ENCODE peak calls at places on chromosomes 11 and 22, in seven cellular contexts. D is mesendoderm; Z is NCI-H1105; E is skeletal muscle cell; I is bronchial epithelial cell; Y is heart left ventricle; A is activated CD4-positive, alpha-beta T cell treated with anti-CD3 and anti-CD28 coated beads for 24 hours. K is an unnamed sample.

GRCh38 chr11:107259826-107260225 is 197.8 kb downstream of the CWF19L2 start:
- DNase-seq in D (no peak), Z (no peak), E (no peak), I (no peak), Y (no peak), A (no peak), K (no peak)

GRCh38 chr22:49930128-49930527 is 11.7 kb downstream of the CRELD2 start:
- DNase-seq in D (no peak), Z (no peak), E (no peak), I (no peak), Y (no peak), A (no peak), K (no peak)

GRCh38 chr11:30917859-30918478 is 331.8 kb upstream of the MPPED2 start:
- DNase-seq in D (peak; percentile 63), Z (peak; percentile 52), E (no peak), I (peak; percentile 38), Y (no peak), A (no peak), K (no peak)

GRCh38 chr11:8913961-8914660 is 3.1 kb downstream of the AKIP1 start:
- DNase-seq in D (peak; percentile 73), Z (peak; percentile 61), E (no peak), I (peak; percentile 28), Y (no peak), A (no peak), K (peak; percentile 20)

GRCh38 chr22:23315341-23315917 is 135.1 kb downstream of the BCR start:
- DNase-seq in D (peak; percentile 58), Z (peak; percentile 27), E (peak; percentile 24), I (peak; percentile 28), Y (peak; percentile 82), A (peak; percentile 40), K (peak; percentile 30)

GRCh38 chr22:31044262-31044861 is 36.8 kb upstream of the SMTN start:
- DNase-seq in D (no peak), Z (no peak), E (no peak), I (no peak), Y (peak; percentile 85), A (no peak), K (no peak)

GRCh38 chr11:2777871-2778629 is 78.3 kb upstream of the KCNQ1OT1 start:
- DNase-seq in D (no peak), Z (peak; percentile 85), E (no peak), I (no peak), Y (peak; percentile 57), A (no peak), K (peak; percentile 6)

GRCh38 chr11:9765320-9766101 is 101.6 kb downstream of the SWAP70 start:
- DNase-seq in D (peak; percentile 97), Z (no peak), E (peak; percentile 99), I (no peak), Y (peak; percentile 82), A (no peak), K (no peak)

GRCh38 chr22:19179472-19180048 is 1.0 kb upstream of the SLC25A1 start:
- DNase-seq in D (peak; percentile 90), Z (peak; percentile 37), E (peak; percentile 60), I (peak; percentile 62), Y (peak; percentile 85), A (no peak), K (peak; percentile 48)

GRCh38 chr22:50169181-50169759 is 1.3 kb upstream of the PANX2 start:
- DNase-seq in D (no peak), Z (no peak), E (no peak), I (no peak), Y (peak; percentile 25), A (no peak), K (no peak)

GRCh38 chr11:70103256-70103975 is 25.3 kb downstream of the ANO1 start:
- DNase-seq in D (no peak), Z (no peak), E (no peak), I (no peak), Y (peak; percentile 15), A (no peak), K (no peak)

GRCh38 chr11:3642071-3642951 is 519 bp upstream of the ART5 start:
- DNase-seq in D (peak; percentile 97), Z (peak; percentile 73), E (peak; percentile 43), I (peak; percentile 53), Y (peak; percentile 90), A (peak; percentile 59), K (peak; percentile 64)

GRCh38 chr11:108496643-108497256 is 1.4 kb downstream of the POGLUT3 start:
- DNase-seq in D (peak; percentile 7), Z (no peak), E (no peak), I (no peak), Y (no peak), A (no peak), K (no peak)

GRCh38 chr22:33920927-33921575 is 775 bp upstream of the LARGE1 start:
- DNase-seq in D (peak; percentile 98), Z (peak; percentile 91), E (peak; percentile 82), I (peak; percentile 88), Y (peak; percentile 99), A (peak; percentile 81), K (peak; percentile 76)